ENCODE peak calls at places on chromosomes 12 and 14, in five cellular contexts. One of them, this sample, is unnamed.

GRCh38 chr12:8077207-8077606 is 4.9 kb upstream of the NECAP1 start:
- DNase-seq in GM06990: no peak
- DNase-seq in neural progenitor cell: no peak
- DNase-seq in retina: no peak
- DNase-seq in HEK293T: no peak
- DNase-seq in this sample: no peak

GRCh38 chr14:75422169-75422568 is 5.7 kb upstream of the JDP2 start:
- DNase-seq in GM06990: no peak
- DNase-seq in neural progenitor cell: no peak
- DNase-seq in retina: no peak
- DNase-seq in HEK293T: no peak
- DNase-seq in this sample: no peak

GRCh38 chr12:107362960-107363359 is 269.6 kb upstream of the CRY1 start:
- DNase-seq in GM06990: no peak
- DNase-seq in neural progenitor cell: peak; percentile 39
- DNase-seq in retina: peak; percentile 78
- DNase-seq in HEK293T: no peak
- DNase-seq in this sample: no peak

GRCh38 chr12:49804821-49805220 is 23.4 kb downstream of the NCKAP5L start:
- DNase-seq in GM06990: no peak
- DNase-seq in neural progenitor cell: no peak
- DNase-seq in retina: no peak
- DNase-seq in HEK293T: no peak
- DNase-seq in this sample: no peak

GRCh38 chr12:123078114-123078465 is 72.8 kb downstream of the PITPNM2 start:
- DNase-seq in GM06990: no peak
- DNase-seq in neural progenitor cell: no peak
- DNase-seq in retina: peak; percentile 82
- DNase-seq in HEK293T: no peak
- DNase-seq in this sample: no peak

GRCh38 chr12:28292699-28293098 is 102.4 kb downstream of the CCDC91 start:
- DNase-seq in GM06990: no peak
- DNase-seq in neural progenitor cell: no peak
- DNase-seq in retina: no peak
- DNase-seq in HEK293T: no peak
- DNase-seq in this sample: no peak

GRCh38 chr12:16590645-16591044 is 15.3 kb downstream of the LMO3 start:
- DNase-seq in GM06990: no peak
- DNase-seq in neural progenitor cell: no peak
- DNase-seq in retina: no peak
- DNase-seq in HEK293T: no peak
- DNase-seq in this sample: no peak

GRCh38 chr12:54858562-54858961 is 4.2 kb downstream of the MUCL1 start:
- DNase-seq in GM06990: no peak
- DNase-seq in neural progenitor cell: no peak
- DNase-seq in retina: no peak
- DNase-seq in HEK293T: no peak
- DNase-seq in this sample: no peak

GRCh38 chr14:30610719-30611388 is 11.3 kb upstream of the SCFD1 start:
- DNase-seq in GM06990: no peak
- DNase-seq in neural progenitor cell: no peak
- DNase-seq in retina: no peak
- DNase-seq in HEK293T: peak; percentile 23
- DNase-seq in this sample: no peak

GRCh38 chr12:54147186-54147585 is 41.6 kb downstream of the SMUG1 start:
- DNase-seq in GM06990: no peak
- DNase-seq in neural progenitor cell: no peak
- DNase-seq in retina: no peak
- DNase-seq in HEK293T: no peak
- DNase-seq in this sample: no peak

This sample was measured in CD8-positive, alpha-beta T cell.